ENCODE peak calls at places on chromosome 11, in eight cellular contexts. V is neural progenitor cell, L is brain microvascular endothelial cell, I is cardiac fibroblast, S is fibroblast of lung, A is ovary, D is endothelial cell, U is A549. T is an unnamed sample.

GRCh38 chr11:10322830-10323792 is 18.2 kb downstream of the ADM start:
- DNase-seq in D (peak), V (peak), S (peak), U (peak), I (peak), A (no peak), L (peak), T (peak)

GRCh38 chr11:86670179-86670578 is 2.2 kb downstream of the ME3 start:
- DNase-seq in V (no peak), S (no peak), U (no peak), L (peak), A (no peak), I (peak), D (no peak), T (peak)

GRCh38 chr11:13668957-13669521 is 571 bp downstream of the FAR1 start:
- DNase-seq in I (peak), V (no peak), U (peak), A (peak), D (peak), S (peak), L (no peak), T (peak)

GRCh38 chr11:469684-470667 is 19.9 kb downstream of the PTDSS2 start:
- DNase-seq in S (peak), U (peak), L (peak), A (peak), D (peak), I (peak), V (no peak), T (peak)

GRCh38 chr11:64253481-64253880 is 2.2 kb downstream of the PLCB3 start:
- DNase-seq in U (no peak), L (no peak), D (no peak), A (no peak), S (no peak), V (no peak), I (no peak), T (no peak)

GRCh38 chr11:79221417-79222130 is 219.3 kb downstream of the TENM4 start:
- DNase-seq in S (no peak), A (no peak), U (no peak), L (no peak), V (no peak), D (no peak), I (no peak), T (no peak)

GRCh38 chr11:6638437-6638836 is 17.2 kb downstream of the DCHS1 start:
- DNase-seq in V (no peak), A (no peak), I (no peak), L (no peak), U (no peak), S (no peak), D (no peak), T (no peak)

GRCh38 chr11:5522308-5522707 is 5.8 kb upstream of the UBQLNL start:
- DNase-seq in L (no peak), D (no peak), V (no peak), S (no peak), U (no peak), I (no peak), A (no peak), T (no peak)

GRCh38 chr11:16787035-16787744 is 48.7 kb downstream of the C11orf58 start:
- DNase-seq in A (no peak), I (peak), S (peak), L (no peak), D (no peak), V (no peak), U (no peak), T (no peak)

GRCh38 chr11:61048368-61049065 is 53.8 kb upstream of the CD5 start:
- DNase-seq in U (no peak), A (no peak), I (no peak), V (no peak), L (no peak), D (no peak), S (no peak), T (no peak)

GRCh38 chr11:71145368-71145767 is 107.0 kb downstream of the SHANK2 start:
- DNase-seq in A (no peak), S (no peak), D (no peak), V (no peak), L (no peak), U (no peak), I (no peak), T (no peak)

GRCh38 chr11:116072776-116073175 is 568.6 kb upstream of the CADM1 start:
- DNase-seq in D (peak), L (no peak), I (no peak), U (no peak), V (peak), S (no peak), A (no peak), T (no peak)

GRCh38 chr11:102798012-102798746 is at the start of gene MMP1:
- DNase-seq in U (no peak), L (peak), A (no peak), D (no peak), I (peak), S (peak), V (no peak), T (peak)

GRCh38 chr11:35104655-35105054 is 34.3 kb upstream of the CD44 start:
- DNase-seq in I (no peak), U (no peak), L (no peak), V (no peak), S (no peak), D (no peak), A (no peak), T (no peak)

GRCh38 chr11:131278472-131278871 is 91.9 kb upstream of the NTM start:
- DNase-seq in V (no peak), U (no peak), I (no peak), L (no peak), A (no peak), D (no peak), S (no peak), T (no peak)

GRCh38 chr11:122178795-122179194 is 62.8 kb upstream of the BLID start:
- DNase-seq in D (no peak), U (no peak), L (no peak), V (no peak), I (no peak), S (no peak), A (no peak), T (no peak)

GRCh38 chr11:12110714-12111481 is 508 bp downstream of the MICAL2 start:
- DNase-seq in L (no peak), I (peak), S (no peak), U (no peak), D (peak), V (peak), A (peak), T (peak)

GRCh38 chr11:96199563-96200025 is 143.4 kb downstream of the MAML2 start:
- DNase-seq in U (no peak), D (no peak), S (peak), I (peak), A (no peak), V (no peak), L (peak), T (peak)

GRCh38 chr11:5626191-5626590 is 1.4 kb downstream of the TRIM34 start:
- DNase-seq in U (no peak), L (no peak), S (no peak), I (peak), D (no peak), V (no peak), A (no peak), T (peak)

GRCh38 chr11:111913997-111914396 is 1.5 kb downstream of the HSPB2 start:
- DNase-seq in V (no peak), L (peak), A (peak), S (peak), I (peak), D (no peak), U (no peak), T (peak)

GRCh38 chr11:76783901-76784813 is 1.0 kb downstream of the TSKU start:
- DNase-seq in I (peak), U (no peak), A (peak), L (peak), S (peak), D (peak), V (peak), T (peak)

GRCh38 chr11:86292912-86293606 is 9.0 kb upstream of the HIKESHI start:
- DNase-seq in S (no peak), L (no peak), V (no peak), U (no peak), A (no peak), D (no peak), I (no peak), T (no peak)

GRCh38 chr11:58805065-58805464 is 39.4 kb downstream of the GLYATL2 start:
- DNase-seq in U (no peak), S (peak), D (no peak), I (no peak), A (no peak), L (no peak), V (no peak), T (no peak)

GRCh38 chr11:70462818-70463477 is 64.6 kb downstream of the CTTN start:
- DNase-seq in I (no peak), A (no peak), S (no peak), V (no peak), U (no peak), D (no peak), L (no peak), T (no peak)

GRCh38 chr11:212150-213100 is 4.9 kb downstream of the RIC8A start:
- DNase-seq in L (no peak), U (no peak), I (no peak), V (no peak), A (no peak), S (no peak), D (no peak), T (no peak)

GRCh38 chr11:65560555-65561418 is 2.6 kb upstream of the LTBP3 start:
- DNase-seq in D (no peak), S (peak), A (peak), V (peak), U (peak), L (peak), I (peak), T (peak)

GRCh38 chr11:68839953-68840641 is 1.6 kb downstream of the CPT1A start:
- DNase-seq in V (peak), I (peak), S (peak), U (no peak), D (no peak), L (no peak), A (no peak), T (peak)

GRCh38 chr11:101617735-101618332 is 34.0 kb upstream of the TRPC6 start:
- DNase-seq in A (no peak), I (no peak), V (peak), D (no peak), S (peak), L (no peak), U (no peak), T (no peak)

GRCh38 chr11:61567286-61568061 is 13.4 kb downstream of the SYT7 start:
- DNase-seq in V (peak), S (peak), U (peak), L (peak), A (peak), I (peak), D (peak), T (peak)

GRCh38 chr11:126662055-126662790 is 306.7 kb downstream of the ST3GAL4 start:
- DNase-seq in U (no peak), D (no peak), I (no peak), S (peak), V (no peak), L (no peak), A (no peak), T (no peak)

GRCh38 chr11:1163321-1163910 is 5.7 kb downstream of the MUC5AC start:
- DNase-seq in A (no peak), D (no peak), V (no peak), I (no peak), U (no peak), L (no peak), S (no peak), T (no peak)

GRCh38 chr11:116731097-116731761 is 41.6 kb downstream of the BUD13 start:
- DNase-seq in S (peak), U (no peak), V (peak), D (peak), L (no peak), I (peak), A (no peak), T (peak)

GRCh38 chr11:121460941-121461514 is 8.3 kb upstream of the SORL1-AS1 start:
- DNase-seq in I (no peak), D (no peak), S (no peak), A (no peak), V (no peak), L (no peak), U (no peak), T (no peak)

GRCh38 chr11:83409891-83410290 is 123.7 kb upstream of the CCDC90B start:
- DNase-seq in S (no peak), A (no peak), I (no peak), L (no peak), U (no peak), D (no peak), V (no peak), T (no peak)

GRCh38 chr11:29300441-29300840 is 716.4 kb downstream of the KCNA4 start:
- DNase-seq in S (peak), L (peak), A (no peak), V (no peak), I (peak), U (no peak), D (no peak), T (peak)

DNA sequence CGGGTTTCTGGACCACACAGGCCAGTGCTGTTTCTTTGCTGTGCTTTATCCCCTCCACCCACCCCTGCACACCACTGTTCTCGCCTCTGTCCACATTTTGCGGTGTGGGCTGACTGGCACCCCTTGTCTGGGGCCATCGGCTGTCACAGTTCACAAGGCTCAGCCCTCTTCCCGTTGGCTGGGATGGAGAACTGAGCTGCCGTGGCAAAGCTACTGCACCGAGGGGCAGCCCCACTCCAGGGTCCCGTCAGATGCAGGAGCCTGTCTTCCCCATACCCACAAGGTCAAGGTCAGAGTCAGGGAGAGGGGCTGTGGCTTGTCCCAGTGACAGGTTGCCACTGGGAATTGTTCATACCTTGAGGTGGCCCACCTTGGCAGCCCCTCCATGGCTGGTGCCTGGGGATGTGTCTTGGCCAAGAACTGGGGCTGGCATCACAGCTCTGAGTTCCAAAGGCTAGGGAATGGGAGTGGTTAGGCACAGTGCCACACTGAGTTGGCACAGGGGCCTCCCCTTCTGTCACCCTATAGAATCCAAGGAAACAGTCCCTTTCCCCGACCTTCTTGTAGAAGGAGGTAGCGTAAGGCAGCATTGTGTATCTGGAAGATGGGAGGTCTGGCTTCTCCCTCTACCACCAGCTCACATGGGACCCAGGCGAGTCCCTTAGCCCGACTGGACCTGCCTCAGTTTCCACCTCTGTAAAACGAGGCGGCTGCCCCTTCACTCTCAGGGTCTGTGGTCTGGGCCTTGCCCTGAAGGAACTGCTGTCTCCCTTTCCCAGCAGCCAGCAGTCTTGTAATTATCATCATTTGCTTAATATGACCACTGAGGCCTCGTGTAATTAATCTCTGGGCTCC is 3.4 kb downstream of the GRK2 start:
- DNase-seq in L (no peak), S (no peak), I (no peak), D (no peak), U (no peak), V (no peak), A (no peak), T (no peak)
- TF ChIP-seq CTCF in L (no peak), S (no peak), I (no peak), D (no peak), U (no peak), V (no peak), A (no peak), T (no peak)

GRCh38 chr11:22624742-22625447 is 728 bp downstream of the FANCF start:
- DNase-seq in A (peak), U (peak), D (no peak), L (peak), S (peak), I (peak), V (peak), T (peak)
- TF ChIP-seq CTCF in A (no peak), U (peak), D (no peak), L (peak), S (peak), I (peak), V (peak), T (peak)

DNA sequence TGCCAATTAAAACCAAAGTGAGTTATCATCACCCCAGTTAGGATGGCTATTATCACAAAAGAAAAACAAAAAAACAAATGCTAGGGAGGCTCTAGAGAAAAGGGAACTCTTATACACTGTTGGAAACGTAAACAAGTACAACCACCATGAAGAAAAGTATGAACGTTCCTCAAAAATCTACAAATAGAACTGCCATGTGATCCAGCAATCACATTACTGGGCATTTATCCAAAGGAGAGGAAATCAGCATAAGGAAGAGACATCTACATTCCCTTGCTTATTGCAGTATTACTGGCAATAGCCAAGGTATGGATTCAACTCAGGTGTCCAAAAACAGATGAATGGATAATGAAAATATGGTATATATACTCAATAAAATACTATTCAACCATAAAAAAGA is 1145.1 kb downstream of the LRRC4C start:
- DNase-seq in U (no peak), L (no peak), D (no peak), I (peak), V (no peak), A (no peak), S (no peak), T (peak)
- TF ChIP-seq CTCF in U (no peak), L (no peak), D (no peak), I (no peak), V (no peak), A (no peak), S (no peak), T (no peak)

GRCh38 chr11:66951135-66951534 is 7.0 kb downstream of the PC start:
- DNase-seq in U (no peak), I (no peak), D (no peak), A (no peak), V (peak), L (no peak), S (no peak), T (no peak)
- TF ChIP-seq CTCF in U (no peak), I (no peak), D (no peak), A (no peak), V (peak), L (peak), S (no peak), T (peak)

DNA sequence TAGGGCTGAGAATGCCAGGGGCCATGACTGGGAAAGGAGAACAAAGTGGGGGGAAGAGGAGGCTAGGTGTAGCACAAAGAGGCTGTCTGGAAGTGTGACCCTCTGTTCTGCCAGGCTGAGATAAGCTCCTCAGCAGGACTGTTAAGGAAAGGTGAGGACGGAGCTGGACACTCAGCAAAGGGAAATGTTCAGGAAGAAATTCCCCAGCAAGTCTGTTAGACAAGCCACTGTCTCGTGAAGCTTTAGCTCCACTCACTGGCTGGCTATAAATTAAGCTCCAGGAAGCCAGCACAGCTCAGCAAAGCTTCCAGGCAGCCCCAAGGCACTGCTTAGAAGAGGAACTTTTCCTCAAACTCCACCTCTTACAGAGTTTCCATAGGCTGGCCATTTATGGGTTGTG is 181.2 kb upstream of the API5 start:
- DNase-seq in U (no peak), D (peak), S (no peak), L (no peak), A (no peak), V (peak), I (no peak), T (no peak)
- TF ChIP-seq CTCF in U (no peak), D (no peak), S (no peak), L (no peak), A (no peak), V (peak), I (no peak), T (no peak)

DNA sequence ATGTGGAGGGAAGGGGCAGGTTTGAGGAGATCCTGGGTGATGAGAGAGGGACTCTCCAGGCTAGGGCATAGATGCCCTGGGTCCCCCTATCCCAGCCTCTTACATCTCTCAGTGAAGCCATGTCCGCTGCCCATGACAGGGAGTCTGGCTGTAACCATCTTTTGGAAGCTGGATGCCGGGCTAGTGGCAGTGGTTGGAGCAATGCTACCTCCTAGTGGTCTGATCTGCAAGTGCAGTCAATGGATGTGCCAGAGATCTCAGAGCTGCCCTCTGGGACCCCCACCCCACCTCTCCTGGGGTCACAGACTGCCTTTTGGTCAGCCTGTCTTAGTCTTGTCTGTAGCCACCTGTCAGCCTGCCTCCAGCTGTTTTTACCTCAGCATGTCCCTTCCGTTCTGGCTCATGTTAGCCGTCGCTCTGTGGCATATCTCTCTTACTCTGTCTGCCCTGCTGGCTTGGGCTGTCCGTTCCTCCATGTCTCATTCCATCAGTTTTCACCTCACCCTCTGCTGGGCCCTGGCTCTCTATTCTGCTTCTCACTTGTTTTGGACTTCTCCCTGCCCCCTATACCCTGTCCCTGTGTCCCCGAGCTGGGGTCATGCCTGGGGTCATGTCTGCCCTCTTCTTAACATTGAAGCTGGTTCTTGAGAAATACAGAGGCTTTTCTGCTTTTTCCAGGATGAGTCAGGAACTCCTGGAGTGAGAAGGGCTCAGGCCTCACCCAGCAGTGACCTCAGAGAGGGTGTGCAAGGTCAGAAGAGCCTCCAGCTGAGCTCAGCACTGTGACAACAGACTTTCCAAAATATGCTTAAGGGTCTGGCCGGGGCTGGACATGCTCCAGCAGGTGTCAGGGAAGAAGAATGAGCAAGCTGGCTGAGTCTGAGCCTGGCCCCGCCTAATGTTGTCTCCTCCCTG is 52.0 kb upstream of the THY1 start:
- DNase-seq in I (peak), A (peak), L (peak), D (peak), S (peak), U (peak), V (peak), T (peak)
- TF ChIP-seq CTCF in I (peak), A (peak), L (peak), D (peak), S (peak), U (peak), V (peak), T (peak)

GRCh38 chr11:93229876-93230275 is 32.1 kb upstream of the SLC36A4 start:
- DNase-seq in I (no peak), U (no peak), D (no peak), A (no peak), V (no peak), L (no peak), S (no peak), T (no peak)
- TF ChIP-seq CTCF in I (no peak), U (no peak), D (no peak), A (no peak), V (no peak), L (no peak), S (no peak), T (no peak)

DNA sequence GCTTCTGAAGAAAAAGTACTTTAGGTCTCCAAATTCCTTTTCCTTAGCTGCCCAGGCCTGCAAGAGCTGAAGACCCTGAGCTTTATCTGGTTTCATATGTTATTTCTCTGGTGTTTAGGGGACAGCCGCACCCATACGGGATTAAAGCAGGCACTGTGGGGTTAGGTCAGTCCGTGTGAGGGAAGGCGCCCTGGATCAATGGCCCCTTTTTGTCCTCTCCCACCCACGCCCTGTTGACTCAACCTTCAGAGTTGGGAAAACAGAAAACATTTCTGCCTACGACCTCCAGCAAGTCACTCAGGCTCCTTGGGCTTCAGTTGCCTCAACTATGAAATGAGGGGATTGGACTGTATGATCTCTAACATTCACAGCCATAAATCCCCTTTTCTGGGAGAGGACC is 55.2 kb upstream of the BARX2 start:
- DNase-seq in I (no peak), A (no peak), S (peak), V (no peak), U (no peak), L (no peak), D (no peak), T (no peak)
- TF ChIP-seq CTCF in I (no peak), A (no peak), S (no peak), V (no peak), U (no peak), L (no peak), D (no peak), T (no peak)

T was measured in fibroblast of villous mesenchyme.